ENCODE peak calls at places on chromosomes 13 and 19, in six cellular contexts. W is putamen; E is mesendoderm; A is EL; X is stimulated activated CD4-positive, alpha-beta T cell treated with anti-CD3 and anti-CD28 coated beads, Interleukin-12 subunit alpha, Interleukin-12 subunit beta, amount 100 ng/mL, for 4 hours; K is NCI-H1092 treated with DMSO at 0.1 percent for 48 hours. P is an unnamed sample.

GRCh38 chr19:13181747-13182388 is 31.7 kb downstream of the IER2 start:
- DNase-seq in E (no peak), K (peak), W (no peak), A (peak), X (no peak), P (peak)

GRCh38 chr19:45645631-45646344 is 6.6 kb upstream of the EML2 start:
- DNase-seq in W (peak), E (peak), K (peak), A (peak), X (peak), P (peak)

GRCh38 chr19:17513801-17514200 is 2.4 kb downstream of the PGLS start:
- DNase-seq in E (no peak), A (peak), X (no peak), W (no peak), K (no peak), P (no peak)

GRCh38 chr19:3760871-3761361 is 576 bp downstream of the APBA3 start:
- DNase-seq in X (no peak), A (peak), W (peak), K (no peak), E (peak), P (peak)

GRCh38 chr19:35461050-35461449 is 13.0 kb downstream of the FFAR2 start:
- DNase-seq in W (no peak), E (no peak), K (no peak), X (no peak), A (no peak), P (no peak)

GRCh38 chr13:102846261-102847015 is 606 bp downstream of the ERCC5 start:
- DNase-seq in W (peak), E (peak), X (peak), A (peak), K (peak), P (peak)

GRCh38 chr13:89925107-89925506 is 1422.4 kb upstream of the MIR17HG start:
- DNase-seq in E (peak), A (peak), W (no peak), X (no peak), K (peak), P (peak)

GRCh38 chr13:20475927-20476691 is 49.5 kb downstream of the CRYL1 start:
- DNase-seq in K (no peak), W (no peak), A (no peak), X (peak), E (peak), P (no peak)

GRCh38 chr13:41652735-41653361 is 195.5 kb downstream of the RGCC start:
- DNase-seq in A (peak), W (peak), X (peak), K (no peak), E (peak), P (peak)

P was measured in Ammon's horn.